ENCODE peak calls at places on chromosomes 1 and 21, in four cellular contexts. B, K, F and W are unnamed samples.

GRCh38 chr1:110829955-110830553 is 42.9 kb upstream of the CD53 start:
- DNase-seq in B (peak; percentile 7), K (peak; percentile 25), F (peak; percentile 19), W (peak; percentile 13)

GRCh38 chr1:204480515-204480914 is 14.1 kb downstream of the PIK3C2B start:
- DNase-seq in B (no peak), K (no peak), F (no peak), W (no peak)

GRCh38 chr1:108880850-108881249 is 4.1 kb downstream of the GPSM2 start:
- DNase-seq in B (no peak), K (no peak), F (no peak), W (no peak)

GRCh38 chr1:87109012-87109411 is 194.6 kb downstream of the HS2ST1 start:
- DNase-seq in B (no peak), K (no peak), F (no peak), W (no peak)

GRCh38 chr1:116453906-116454305 is 80.9 kb downstream of the ATP1A1 start:
- DNase-seq in B (no peak), K (no peak), F (no peak), W (no peak)

GRCh38 chr1:208917281-208917680 is 666.2 kb upstream of the CAMK1G start:
- DNase-seq in B (no peak), K (no peak), F (no peak), W (no peak)

GRCh38 chr21:35257413-35257812 is 208.3 kb upstream of the RUNX1 start:
- DNase-seq in B (no peak), K (no peak), F (no peak), W (peak; percentile 98)

GRCh38 chr1:218837051-218837450 is 336.6 kb upstream of the LYPLAL1 start:
- DNase-seq in B (no peak), K (no peak), F (no peak), W (no peak)

GRCh38 chr21:46559291-46559983 is 45.4 kb downstream of the S100B start:
- DNase-seq in B (no peak), K (no peak), F (peak; percentile 78), W (no peak)

GRCh38 chr21:35904995-35905972 is 155.0 kb downstream of the SETD4 start:
- DNase-seq in B (no peak), K (no peak), F (no peak), W (peak; percentile 73)

GRCh38 chr1:55362558-55362957 is 147.4 kb upstream of the USP24 start:
- DNase-seq in B (no peak), K (no peak), F (no peak), W (peak; percentile 72)

GRCh38 chr1:41888756-41889155 is 30.0 kb downstream of the HIVEP3 start:
- DNase-seq in B (no peak), K (no peak), F (no peak), W (no peak)

GRCh38 chr1:185824106-185824505 is 89.9 kb downstream of the HMCN1 start:
- DNase-seq in B (no peak), K (no peak), F (no peak), W (no peak)

GRCh38 chr1:16205891-16206546 is 6.4 kb downstream of the ARHGEF19 start:
- DNase-seq in B (no peak), K (no peak), F (no peak), W (no peak)